ENCODE peak calls at places on chromosomes 3 and 15, in four cellular contexts. V, N, W and M are unnamed samples.

GRCh38 chr15:90664650-90665287 is 52.4 kb upstream of the BLM start:
- DNase-seq in W (no peak), V (no peak), N (peak), M (no peak)

GRCh38 chr3:129549006-129549800 is 6.2 kb downstream of the H1-8 start:
- DNase-seq in V (no peak), N (no peak), W (no peak), M (no peak)

GRCh38 chr3:23702198-23702597 is 103.6 kb upstream of the UBE2E1 start:
- DNase-seq in N (no peak), V (no peak), W (no peak), M (no peak)

GRCh38 chr3:79490165-79491028 is 277.4 kb downstream of the ROBO1 start:
- DNase-seq in W (peak), N (no peak), V (no peak), M (no peak)

GRCh38 chr3:127792664-127793292 is 29.5 kb downstream of the MGLL start:
- DNase-seq in W (no peak), V (no peak), N (no peak), M (no peak)

GRCh38 chr15:63983071-63983711 is 63.1 kb downstream of the DAPK2 start:
- DNase-seq in W (peak), V (no peak), N (no peak), M (no peak)

GRCh38 chr3:52434080-52434479 is 10.8 kb downstream of the SEMA3G start:
- DNase-seq in W (no peak), V (no peak), N (no peak), M (no peak)

GRCh38 chr15:63609448-63609847 is 12.3 kb downstream of the FBXL22 start:
- DNase-seq in N (no peak), W (no peak), V (no peak), M (no peak)

GRCh38 chr3:162398554-162398953 is 901.9 kb downstream of the OTOL1 start:
- DNase-seq in V (no peak), N (no peak), W (no peak), M (no peak)

GRCh38 chr3:10753964-10754363 is 62.1 kb upstream of the SLC6A11 start:
- DNase-seq in N (peak), W (peak), V (peak), M (peak)

GRCh38 chr15:42914728-42915497 is 5.7 kb downstream of the TTBK2 start:
- DNase-seq in W (no peak), N (no peak), V (no peak), M (no peak)

GRCh38 chr3:167929937-167930336 is 165.8 kb downstream of the GOLIM4 start:
- DNase-seq in N (no peak), V (no peak), W (no peak), M (no peak)

GRCh38 chr3:154192225-154192624 is 71.0 kb downstream of the ARHGEF26 start:
- DNase-seq in V (no peak), N (no peak), W (no peak), M (no peak)

GRCh38 chr15:99019558-99020540 is 12.3 kb upstream of the PGPEP1L start:
- DNase-seq in N (peak), V (no peak), W (no peak), M (no peak)

GRCh38 chr3:81443948-81444347 is 317.5 kb downstream of the GBE1 start:
- DNase-seq in N (no peak), W (no peak), V (no peak), M (no peak)

GRCh38 chr3:101850327-101851048 is 1.2 kb downstream of the NFKBIZ start:
- DNase-seq in N (no peak), W (no peak), V (no peak), M (no peak)

GRCh38 chr3:101852315-101852714 is 3.0 kb downstream of the NFKBIZ start:
- DNase-seq in N (no peak), W (no peak), V (no peak), M (no peak)

GRCh38 chr3:101851072-101851471 is 1.8 kb downstream of the NFKBIZ start:
- DNase-seq in V (no peak), N (no peak), W (no peak), M (no peak)

GRCh38 chr3:101852983-101853382 is 3.7 kb downstream of the NFKBIZ start:
- DNase-seq in N (no peak), V (no peak), W (no peak), M (no peak)

GRCh38 chr3:101851833-101852232 is 2.5 kb downstream of the NFKBIZ start:
- DNase-seq in N (no peak), V (no peak), W (no peak), M (no peak)
- TF ChIP-seq ELF4 in N (no peak), V (no peak), W (no peak), M (no peak)

GRCh38 chr3:72997421-72997961 is 880 bp downstream of the PPP4R2 start:
- DNase-seq in N (peak), V (no peak), W (no peak), M (peak)

GRCh38 chr3:72998489-72998888 is 1.9 kb downstream of the PPP4R2 start:
- DNase-seq in W (no peak), N (no peak), V (no peak), M (no peak)

GRCh38 chr3:72996473-72997333 is at the start of gene PPP4R2:
- DNase-seq in V (peak), N (peak), W (peak), M (peak)

GRCh38 chr3:72996121-72996472 is 514 bp upstream of the PPP4R2 start:
- DNase-seq in W (no peak), N (no peak), V (no peak), M (no peak)

GRCh38 chr3:72999971-73000370 is 3.4 kb downstream of the PPP4R2 start:
- DNase-seq in V (no peak), N (no peak), W (no peak), M (no peak)
- TF ChIP-seq ELF4 in V (no peak), N (no peak), W (no peak), M (no peak)

DNA sequence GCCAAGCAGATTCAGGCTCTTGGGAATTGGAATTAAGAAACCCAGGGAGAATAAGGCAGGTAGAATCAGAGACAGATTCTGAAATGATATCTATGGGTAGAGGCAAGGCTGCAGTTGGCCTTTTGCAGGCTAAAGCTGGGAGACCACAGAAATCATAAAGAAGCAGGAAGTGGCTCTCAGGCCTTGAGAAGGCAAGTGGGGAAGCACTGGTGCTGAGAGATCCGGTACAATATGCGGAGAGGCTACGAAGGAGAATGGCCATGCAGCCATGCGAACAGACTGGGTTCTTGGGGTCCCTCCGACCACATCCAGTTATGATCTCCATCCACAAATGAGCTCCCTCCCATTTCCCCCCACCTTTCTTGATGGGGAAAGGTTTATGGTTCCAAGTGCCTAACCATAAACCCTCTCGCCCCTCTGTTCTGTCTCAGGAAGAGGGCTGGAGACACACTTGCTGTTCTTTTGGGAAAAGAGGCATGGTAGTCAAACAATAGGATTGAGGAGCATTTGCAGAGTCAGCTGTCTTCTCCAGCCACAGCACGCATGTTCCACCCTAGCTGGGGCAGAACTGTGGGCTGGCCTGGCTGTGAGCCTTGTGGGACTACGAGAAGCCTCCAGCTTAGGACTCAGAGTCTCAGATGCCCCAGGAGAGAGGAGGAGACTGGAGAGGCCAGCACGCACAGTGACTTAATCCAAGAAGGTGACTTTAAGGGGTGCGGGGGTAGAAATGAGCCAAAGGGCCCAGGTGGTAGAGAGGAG is 99.6 kb downstream of the RPLP1 start:
- DNase-seq in V (no peak), W (no peak), N (no peak), M (no peak)
- TF ChIP-seq ELF4 in V (no peak), W (no peak), N (no peak), M (no peak)

DNA sequence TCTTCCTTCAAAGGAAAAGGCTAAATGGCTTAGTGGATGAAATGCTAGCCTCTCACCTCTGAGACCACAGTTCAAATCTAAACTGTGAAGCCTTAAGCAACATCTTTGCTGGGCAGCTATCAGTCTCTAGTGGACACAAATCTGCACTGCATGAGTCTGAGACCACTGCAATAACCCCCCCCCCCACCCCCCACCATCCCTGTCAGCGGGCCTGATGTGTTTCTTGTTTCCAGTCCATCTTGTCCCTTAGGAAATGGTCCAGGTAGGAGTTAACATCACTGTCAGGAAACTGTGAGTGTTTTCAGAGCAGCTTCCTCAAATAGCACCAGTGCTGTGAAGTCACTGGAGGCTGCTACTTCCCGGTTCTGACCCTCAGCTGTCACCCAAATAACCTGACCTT is 140.6 kb upstream of the TMCO5A start:
- DNase-seq in W (no peak), N (no peak), V (no peak), M (peak)
- TF ChIP-seq ELF4 in W (no peak), N (no peak), V (no peak), M (no peak)